ENCODE peak calls at places on chromosome 3, in five cellular contexts. Y is kidney glomerular epithelial cell, N is GM12865, R is NCI-H1417, U is globus pallidus. J is an unnamed sample.

GRCh38 chr3:45026038-45026437 is at the start of gene CLEC3B:
- DNase-seq in Y (peak), N (no peak), R (no peak), U (no peak), J (no peak)

GRCh38 chr3:114363554-114364202 is 69.8 kb downstream of the TIGIT start:
- DNase-seq in Y (peak), N (no peak), R (no peak), U (no peak), J (no peak)

GRCh38 chr3:177144922-177145321 is 52.4 kb downstream of the TBL1XR1 start:
- DNase-seq in Y (no peak), N (peak), R (no peak), U (no peak), J (peak)

GRCh38 chr3:184155644-184156521 is 706 bp downstream of the DVL3 start:
- DNase-seq in Y (no peak), N (peak), R (no peak), U (no peak), J (peak)

GRCh38 chr3:79018671-79019136 is 749.1 kb downstream of the ROBO1 start:
- DNase-seq in Y (peak), N (peak), R (peak), U (peak), J (peak)

GRCh38 chr3:46926871-46927717 is 49.5 kb downstream of the CCDC12 start:
- DNase-seq in Y (no peak), N (peak), R (no peak), U (peak), J (peak)

GRCh38 chr3:13080591-13080990 is 7.4 kb upstream of the IQSEC1 start:
- DNase-seq in Y (no peak), N (no peak), R (no peak), U (no peak), J (no peak)

GRCh38 chr3:196406806-196407470 is 25.3 kb downstream of the UBXN7 start:
- DNase-seq in Y (peak), N (no peak), R (no peak), U (no peak), J (no peak)

GRCh38 chr3:69204315-69204957 is 82.0 kb upstream of the LMOD3 start:
- DNase-seq in Y (peak), N (peak), R (no peak), U (peak), J (no peak)